ENCODE peak calls at places on chromosomes 4 and X, in nine cellular contexts. X is NCI-H2171, U is GM23248, F is activated T-cell treated with anti-CD3 and anti-CD28 coated beads for 1 hour, Q is HS-5, T is Kasumi-1, N is EL, O is WTC11, G is Panc1. Y is an unnamed sample.

GRCh38 chr4:133592591-133592990 is 443.5 kb downstream of the PCDH10 start:
- DNase-seq in G (no peak), U (no peak), Q (no peak), T (no peak), X (no peak), N (no peak), F (no peak), O (no peak), Y (no peak)

GRCh38 chrX:68982476-68982875 is 153.7 kb downstream of the EFNB1 start:
- DNase-seq in G (no peak), U (no peak), N (no peak), T (no peak), Q (no peak), X (no peak), O (no peak), F (no peak), Y (no peak)

GRCh38 chr4:5824635-5825034 is 68.3 kb downstream of the CRMP1 start:
- DNase-seq in O (peak; percentile 37), G (no peak), N (peak; percentile 34), X (no peak), F (no peak), Q (no peak), U (peak; percentile 65), T (peak; percentile 80), Y (no peak)

GRCh38 chr4:72860766-72861165 is 208.8 kb downstream of the COX18 start:
- DNase-seq in F (no peak), U (no peak), O (no peak), X (no peak), Q (no peak), N (peak; percentile 51), T (no peak), G (no peak), Y (no peak)

GRCh38 chr4:2066011-2066551 is 7.0 kb downstream of the NAT8L start:
- DNase-seq in Q (no peak), N (no peak), T (no peak), O (peak; percentile 8), U (no peak), X (no peak), F (no peak), G (no peak), Y (no peak)

GRCh38 chr4:1116837-1117236 is 3.5 kb upstream of the RNF212 start:
- DNase-seq in Q (no peak), N (no peak), T (no peak), O (no peak), F (no peak), U (peak; percentile 36), X (no peak), G (no peak), Y (no peak)

GRCh38 chr4:57156242-57156990 is 46.2 kb upstream of the IGFBP7 start:
- DNase-seq in Q (no peak), O (no peak), T (no peak), U (peak; percentile 23), N (peak; percentile 54), F (no peak), G (no peak), X (no peak), Y (no peak)

GRCh38 chrX:79854469-79854868 is 160.1 kb upstream of the TBX22 start:
- DNase-seq in X (no peak), O (no peak), Q (no peak), N (no peak), T (no peak), U (no peak), F (no peak), G (no peak), Y (no peak)

GRCh38 chr4:155666701-155667537 is at the start of gene GUCY1A1:
- DNase-seq in O (peak; percentile 75), F (no peak), Q (no peak), T (peak; percentile 40), U (peak; percentile 36), N (peak; percentile 13), X (no peak), G (no peak), Y (no peak)

GRCh38 chr4:16897991-16898827 is at the start of gene LDB2:
- DNase-seq in X (no peak), O (peak; percentile 74), U (peak; percentile 83), G (no peak), N (peak; percentile 82), T (no peak), F (no peak), Q (no peak), Y (peak; percentile 50)

GRCh38 chrX:107507093-107507743 is 57.8 kb downstream of the FRMPD3 start:
- DNase-seq in X (no peak), N (no peak), U (no peak), F (no peak), Q (no peak), O (peak; percentile 14), T (no peak), G (no peak), Y (no peak)

GRCh38 chrX:37608156-37608555 is 36.7 kb downstream of the LANCL3 start:
- DNase-seq in X (no peak), U (no peak), T (no peak), N (no peak), G (no peak), Q (no peak), F (no peak), O (peak; percentile 11), Y (no peak)

GRCh38 chr4:145788765-145789164 is 108.8 kb downstream of the C4orf51 start:
- DNase-seq in U (no peak), X (no peak), O (no peak), Q (no peak), N (no peak), F (no peak), G (no peak), T (no peak), Y (no peak)

GRCh38 chr4:116733368-116733767 is 352.0 kb downstream of the TRAM1L1 start:
- DNase-seq in F (no peak), T (no peak), N (no peak), G (no peak), Q (no peak), U (no peak), O (no peak), X (no peak), Y (no peak)

Y was measured in retinal pigment epithelial cell.